ENCODE peak calls at places on chromosomes 5 and 9, in four cellular contexts. One of them, this sample, is unnamed.

GRCh38 chr9:113654605-113655193 is 191.2 kb downstream of the RGS3 start:
- DNase-seq in SK-N-SH: no peak
- DNase-seq in HCT116: no peak
- DNase-seq in HepG2: no peak
- DNase-seq in this sample: no peak

GRCh38 chr5:90166816-90167215 is 242.7 kb downstream of the CETN3 start:
- DNase-seq in HepG2: no peak
- DNase-seq in SK-N-SH: no peak
- DNase-seq in HCT116: no peak
- DNase-seq in this sample: no peak

GRCh38 chr9:78400496-78400895 is 103.6 kb downstream of the PSAT1 start:
- DNase-seq in SK-N-SH: no peak
- DNase-seq in HCT116: no peak
- DNase-seq in HepG2: no peak
- DNase-seq in this sample: no peak

GRCh38 chr9:96251451-96251850 is 50.5 kb downstream of the HSD17B3 start:
- DNase-seq in HCT116: no peak
- DNase-seq in SK-N-SH: no peak
- DNase-seq in HepG2: no peak
- DNase-seq in this sample: no peak

GRCh38 chr9:128972956-128973355 is 25.5 kb downstream of the NUP188 start:
- DNase-seq in HepG2: no peak
- DNase-seq in SK-N-SH: no peak
- DNase-seq in HCT116: no peak
- DNase-seq in this sample: no peak

GRCh38 chr9:133460405-133461175 is 812 bp downstream of the CACFD1 start:
- DNase-seq in HCT116: no peak
- DNase-seq in SK-N-SH: no peak
- DNase-seq in HepG2: peak
- DNase-seq in this sample: peak

GRCh38 chr5:95392593-95393182 is 1.5 kb downstream of the FAM81B start:
- DNase-seq in SK-N-SH: no peak
- DNase-seq in HCT116: no peak
- DNase-seq in HepG2: peak
- DNase-seq in this sample: peak

GRCh38 chr5:81778642-81779041 is 27.7 kb upstream of the SSBP2 start:
- DNase-seq in SK-N-SH: no peak
- DNase-seq in HCT116: no peak
- DNase-seq in HepG2: no peak
- DNase-seq in this sample: no peak

GRCh38 chr9:33044677-33045282 is 19.7 kb downstream of the DNAJA1 start:
- DNase-seq in HepG2: no peak
- DNase-seq in HCT116: no peak
- DNase-seq in SK-N-SH: peak
- DNase-seq in this sample: no peak

GRCh38 chr9:91429501-91429900 is 5.9 kb upstream of the NFIL3 start:
- DNase-seq in SK-N-SH: no peak
- DNase-seq in HepG2: no peak
- DNase-seq in HCT116: no peak
- DNase-seq in this sample: no peak
- TF ChIP-seq ELF1 in SK-N-SH: no peak
- TF ChIP-seq ELF1 in HepG2: no peak
- TF ChIP-seq ELF1 in HCT116: no peak
- TF ChIP-seq ELF1 in this sample: no peak

GRCh38 chr5:39151731-39152130 is 67.6 kb downstream of the FYB1 start:
- DNase-seq in HepG2: no peak
- DNase-seq in HCT116: no peak
- DNase-seq in SK-N-SH: no peak
- DNase-seq in this sample: no peak
- TF ChIP-seq ELF1 in HepG2: no peak
- TF ChIP-seq ELF1 in HCT116: no peak
- TF ChIP-seq ELF1 in SK-N-SH: no peak
- TF ChIP-seq ELF1 in this sample: no peak

GRCh38 chr5:6480133-6481051 is 31.7 kb downstream of the UBE2QL1 start:
- DNase-seq in SK-N-SH: no peak
- DNase-seq in HepG2: no peak
- DNase-seq in HCT116: no peak
- DNase-seq in this sample: peak
- TF ChIP-seq ELF1 in SK-N-SH: no peak
- TF ChIP-seq ELF1 in HepG2: no peak
- TF ChIP-seq ELF1 in HCT116: no peak
- TF ChIP-seq ELF1 in this sample: no peak

GRCh38 chr5:156532921-156533320 is 206.0 kb downstream of the SGCD start:
- DNase-seq in SK-N-SH: no peak
- DNase-seq in HCT116: no peak
- DNase-seq in HepG2: no peak
- DNase-seq in this sample: no peak

GRCh38 chr5:156529902-156530301 is 202.9 kb downstream of the SGCD start:
- DNase-seq in HCT116: no peak
- DNase-seq in SK-N-SH: no peak
- DNase-seq in HepG2: no peak
- DNase-seq in this sample: no peak

GRCh38 chr5:156534086-156534485 is 207.1 kb downstream of the SGCD start:
- DNase-seq in HCT116: no peak
- DNase-seq in SK-N-SH: no peak
- DNase-seq in HepG2: no peak
- DNase-seq in this sample: no peak

GRCh38 chr5:156534906-156535305 is 207.9 kb downstream of the SGCD start:
- DNase-seq in HCT116: no peak
- DNase-seq in SK-N-SH: no peak
- DNase-seq in HepG2: no peak
- DNase-seq in this sample: no peak
- TF ChIP-seq ELF1 in HCT116: no peak
- TF ChIP-seq ELF1 in SK-N-SH: no peak
- TF ChIP-seq ELF1 in HepG2: no peak
- TF ChIP-seq ELF1 in this sample: no peak

This sample was measured in K562.